ENCODE peak calls at places on chromosomes 13 and 19, in seven cellular contexts. D, M, K, X, H, A and P are unnamed samples.

GRCh38 chr19:39160889-39161672 is 35.5 kb downstream of the PAK4 start:
- DNase-seq in M (peak), X (peak), A (no peak), D (peak), K (no peak), H (no peak), P (no peak)

GRCh38 chr19:41898235-41898634 is 15.3 kb downstream of the ARHGEF1 start:
- DNase-seq in D (no peak), X (no peak), H (no peak), K (no peak), A (no peak), M (no peak), P (no peak)

GRCh38 chr19:47179643-47180310 is 49.1 kb downstream of the SAE1 start:
- DNase-seq in D (no peak), X (no peak), M (no peak), H (no peak), A (no peak), K (no peak), P (no peak)

GRCh38 chr13:78607409-78608253 is 4.3 kb upstream of the POU4F1 start:
- DNase-seq in A (no peak), H (peak), K (no peak), X (no peak), M (no peak), D (no peak), P (no peak)

GRCh38 chr19:36115453-36116343 is at the start of gene TBCB:
- DNase-seq in K (peak), X (peak), H (no peak), A (peak), D (no peak), M (no peak), P (peak)

GRCh38 chr13:21997726-21998125 is 326.9 kb downstream of the FGF9 start:
- DNase-seq in X (no peak), A (no peak), M (no peak), D (no peak), H (no peak), K (no peak), P (no peak)

GRCh38 chr19:43639507-43640423 is at the start of gene CADM4:
- DNase-seq in A (peak), K (peak), M (peak), H (peak), X (no peak), D (no peak), P (no peak)

GRCh38 chr19:43504426-43505185 is at the start of gene PHLDB3:
- DNase-seq in K (peak), M (peak), H (no peak), X (no peak), A (peak), D (no peak), P (peak)

GRCh38 chr19:10321874-10322835 is 6.3 kb upstream of the FDX2 start:
- DNase-seq in X (no peak), K (no peak), H (no peak), A (peak), D (no peak), M (peak), P (no peak)

GRCh38 chr13:25468330-25469178 is 96.8 kb downstream of the ATP8A2 start:
- DNase-seq in X (no peak), D (peak), H (peak), M (peak), A (no peak), K (no peak), P (no peak)

GRCh38 chr19:39704181-39705044 is at the start of gene LGALS14:
- DNase-seq in M (no peak), X (no peak), K (no peak), D (no peak), H (no peak), A (no peak), P (no peak)

GRCh38 chr13:41942462-41943094 is 18.3 kb downstream of the VWA8 start:
- DNase-seq in D (peak), H (peak), K (no peak), M (no peak), X (peak), A (no peak), P (no peak)

GRCh38 chr13:99354371-99354951 is 47.3 kb upstream of the GPR183 start:
- DNase-seq in M (no peak), X (no peak), K (no peak), D (peak), A (no peak), H (no peak), P (no peak)

GRCh38 chr13:95494082-95494681 is 58.3 kb upstream of the CLDN10 start:
- DNase-seq in K (no peak), A (no peak), X (peak), H (no peak), M (peak), D (peak), P (no peak)

GRCh38 chr19:13579388-13580060 is 73.2 kb upstream of the CACNA1A start:
- DNase-seq in X (no peak), A (no peak), K (no peak), H (no peak), D (peak), M (peak), P (no peak)

GRCh38 chr13:45916036-45916435 is 64.5 kb upstream of the SIAH3 start:
- DNase-seq in H (no peak), D (no peak), X (no peak), A (no peak), K (no peak), M (no peak), P (no peak)

GRCh38 chr13:23901365-23901764 is 4.1 kb upstream of the C1QTNF9B start:
- DNase-seq in A (no peak), D (no peak), K (no peak), X (peak), H (no peak), M (no peak), P (no peak)

GRCh38 chr19:51799998-51800848 is 5.3 kb downstream of the FPR3 start:
- DNase-seq in M (no peak), H (no peak), X (no peak), D (peak), A (no peak), K (no peak), P (peak)

GRCh38 chr19:8396563-8397203 is 6.5 kb downstream of the RAB11B start:
- DNase-seq in M (peak), K (peak), X (peak), A (peak), H (peak), D (peak), P (peak)

GRCh38 chr13:93480553-93481106 is 254.0 kb downstream of the GPC6 start:
- DNase-seq in H (no peak), K (no peak), M (no peak), X (no peak), D (no peak), A (no peak), P (no peak)

GRCh38 chr13:39284801-39285388 is 246.6 kb downstream of the NHLRC3 start:
- DNase-seq in D (no peak), M (no peak), A (no peak), X (no peak), H (no peak), K (no peak), P (no peak)

GRCh38 chr19:16224266-16225045 is 26.7 kb downstream of the AP1M1 start:
- DNase-seq in K (no peak), M (peak), D (no peak), A (no peak), X (no peak), H (no peak), P (no peak)

GRCh38 chr13:99601535-99601934 is 100.3 kb downstream of the TM9SF2 start:
- DNase-seq in X (no peak), M (no peak), K (no peak), H (no peak), D (no peak), A (no peak), P (no peak)

GRCh38 chr13:90447735-90448103 is 899.8 kb upstream of the MIR17HG start:
- DNase-seq in M (no peak), X (peak), A (no peak), K (no peak), H (no peak), D (peak), P (no peak)

GRCh38 chr19:17681505-17682125 is 6.5 kb downstream of the UNC13A start:
- DNase-seq in D (peak), A (no peak), H (peak), X (no peak), K (peak), M (peak), P (no peak)

GRCh38 chr19:33389574-33390119 is 16.1 kb downstream of the CEBPG start:
- DNase-seq in M (peak), D (no peak), K (peak), A (peak), H (no peak), X (no peak), P (no peak)

GRCh38 chr19:38045554-38046253 is 138.7 kb downstream of the SIPA1L3 start:
- DNase-seq in M (no peak), D (no peak), K (no peak), H (no peak), X (no peak), A (no peak), P (no peak)

GRCh38 chr13:97723655-97724054 is 229.8 kb upstream of the IPO5 start:
- DNase-seq in H (no peak), A (no peak), X (no peak), D (no peak), K (no peak), M (no peak), P (no peak)

GRCh38 chr19:44623080-44623479 is 9.7 kb downstream of the IGSF23 start:
- DNase-seq in D (peak), K (no peak), X (peak), M (peak), H (no peak), A (no peak), P (no peak)

GRCh38 chr13:94168784-94169512 is 310.5 kb downstream of the DCT start:
- DNase-seq in M (peak), A (no peak), D (no peak), K (no peak), X (no peak), H (no peak), P (no peak)

GRCh38 chr19:43553656-43554055 is 20.7 kb downstream of the ZNF575 start:
- DNase-seq in A (no peak), X (no peak), D (no peak), M (peak), K (no peak), H (no peak), P (no peak)

GRCh38 chr19:7855426-7856276 is 18.5 kb downstream of the PRR36 start:
- DNase-seq in K (no peak), A (no peak), X (no peak), H (no peak), D (no peak), M (peak), P (no peak)

GRCh38 chr13:43905435-43906031 is 25.8 kb downstream of the LACC1 start:
- DNase-seq in X (peak), A (no peak), M (no peak), D (peak), H (no peak), K (no peak), P (no peak)

GRCh38 chr13:40187836-40188591 is 478.4 kb downstream of the FOXO1 start:
- DNase-seq in A (no peak), M (no peak), X (no peak), D (no peak), H (no peak), K (peak), P (no peak)

GRCh38 chr19:58364127-58364526 is 1.6 kb upstream of the ZNF497 start:
- DNase-seq in X (no peak), A (no peak), K (no peak), M (peak), H (no peak), D (no peak), P (no peak)

GRCh38 chr19:22622901-22623840 is 11.0 kb upstream of the ZNF492 start:
- DNase-seq in A (no peak), K (no peak), H (no peak), X (no peak), M (peak), D (no peak), P (peak)

GRCh38 chr19:3642987-3643386 is 16.4 kb upstream of the CACTIN start:
- DNase-seq in A (no peak), X (no peak), M (no peak), K (peak), H (peak), D (no peak), P (no peak)

GRCh38 chr19:10899171-10899653 is 27.9 kb downstream of the CARM1 start:
- DNase-seq in H (no peak), D (no peak), X (no peak), M (peak), K (no peak), A (peak), P (no peak)

GRCh38 chr13:113746143-113746525 is 12.9 kb upstream of the TMEM255B start:
- DNase-seq in H (no peak), K (no peak), A (peak), M (no peak), X (no peak), D (no peak), P (peak)